ENCODE peak calls at places on chromosomes 12 and 14, in five cellular contexts. J, W, Y, F and O are unnamed samples. For H3K4me1, the result is how much of the 10 kb centered on the place peaks cover.

GRCh38 chr14:67728258-67728657 is 26.6 kb downstream of the RDH12 start:
- DNase-seq in J (no peak), W (no peak), Y (no peak), F (no peak), O (no peak)

GRCh38 chr12:13900718-13901117 is 80.7 kb downstream of the GRIN2B start:
- DNase-seq in J (no peak), W (no peak), Y (no peak), F (no peak), O (no peak)

GRCh38 chr14:81275995-81276698 is 55.4 kb upstream of the GTF2A1 start:
- DNase-seq in J (no peak), W (no peak), Y (no peak), F (no peak), O (no peak)

GRCh38 chr14:94377866-94378470 is 10.4 kb downstream of the SERPINA1 start:
- DNase-seq in J (no peak), W (no peak), Y (no peak), F (no peak), O (no peak)

GRCh38 chr12:49327368-49327767 is 4.3 kb downstream of the TROAP start:
- DNase-seq in J (no peak), W (no peak), Y (no peak), F (no peak), O (no peak)

GRCh38 chr14:68958553-68958952 is 20.5 kb downstream of the ACTN1 start:
- DNase-seq in J (no peak), W (no peak), Y (no peak), F (no peak), O (no peak)

GRCh38 chr14:32372154-32372553 is 43.1 kb downstream of the AKAP6 start:
- DNase-seq in J (no peak), W (no peak), Y (no peak), F (no peak), O (no peak)

GRCh38 chr12:59452746-59453145 is 143.1 kb upstream of the SLC16A7 start:
- DNase-seq in J (no peak), W (no peak), Y (no peak), F (no peak), O (no peak)

GRCh38 chr14:103916636-103917262 is 11.5 kb upstream of the TDRD9 start:
- DNase-seq in J (no peak), W (no peak), Y (no peak), F (no peak), O (no peak)

GRCh38 chr14:68652433-68652690 is 140.5 kb downstream of the ZFP36L1 start:
- DNase-seq in J (no peak), W (no peak), Y (no peak), F (no peak), O (no peak)

GRCh38 chr12:72281145-72281544 is 9.0 kb downstream of the TRHDE start:
- DNase-seq in J (no peak), W (no peak), Y (no peak), F (no peak), O (no peak)

GRCh38 chr14:25411933-25412757 is 362.2 kb upstream of the STXBP6 start:
- DNase-seq in J (no peak), W (no peak), Y (no peak), F (no peak), O (peak)

GRCh38 chr12:113591480-113591971 is 119.9 kb upstream of the LHX5 start:
- DNase-seq in J (peak), W (peak), Y (no peak), F (no peak), O (peak)

GRCh38 chr12:132043216-132043615 is 93.5 kb downstream of the EP400 start:
- DNase-seq in J (no peak), W (no peak), Y (no peak), F (no peak), O (no peak)

GRCh38 chr14:59362533-59362932 is 102.6 kb downstream of the GPR135 start:
- DNase-seq in J (no peak), W (no peak), Y (no peak), F (no peak), O (no peak)

GRCh38 chr12:6917491-6918231 is 3.3 kb downstream of the ENO2 start:
- DNase-seq in J (no peak), W (no peak), Y (no peak), F (no peak), O (no peak)

DNA sequence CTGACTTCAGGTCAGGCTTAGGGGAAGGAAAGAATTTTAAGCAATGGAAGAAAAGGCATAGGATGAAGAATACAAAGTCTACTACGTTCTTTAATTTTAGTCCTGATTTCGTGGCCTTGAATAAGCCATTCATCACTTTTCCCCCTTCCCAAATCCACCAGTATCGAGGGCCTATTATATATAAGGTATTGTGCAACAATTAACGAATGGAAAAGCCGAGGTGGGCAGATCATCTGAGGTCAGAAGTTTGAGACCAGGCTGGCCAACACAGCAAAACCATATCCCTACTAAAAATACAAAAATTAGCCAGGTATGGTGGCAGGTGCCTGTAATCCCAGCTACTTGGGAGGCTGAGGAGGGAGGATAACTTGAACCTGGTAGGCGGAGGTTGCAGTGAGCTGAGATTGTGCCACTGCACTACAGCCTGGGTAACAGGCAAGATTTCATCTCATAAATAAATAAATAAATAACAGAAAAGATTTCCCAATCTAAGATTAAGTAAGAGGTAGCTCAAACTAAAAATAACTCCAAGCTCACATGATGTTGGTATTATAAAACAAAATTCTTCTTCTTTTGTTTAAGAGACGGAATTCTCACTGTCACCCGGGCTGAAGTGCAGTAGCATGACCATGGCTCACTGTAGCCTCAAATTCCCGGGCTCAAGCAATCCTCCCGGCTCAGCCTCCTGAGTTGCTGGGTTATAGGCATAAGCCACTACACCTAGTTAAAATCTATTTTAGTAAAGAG is 58.3 kb upstream of the NR2C1 start:
- DNase-seq in J (no peak), W (no peak), Y (no peak), F (no peak), O (no peak)
- H3K4me1 ChIP-seq in J (under half), W (under half), Y (under half), F (under half), O (under half)

GRCh38 chr14:64563696-64564095 is 13.9 kb downstream of the PPP1R36 start:
- DNase-seq in J (no peak), W (no peak), Y (no peak), F (no peak), O (no peak)
- TF ChIP-seq SMC3 in J (no peak), W (no peak), Y (no peak), F (no peak), O (no peak)

GRCh38 chr12:122420471-122421262 is 1.8 kb downstream of the CLIP1 start:
- DNase-seq in J (no peak), W (no peak), Y (no peak), F (no peak), O (no peak)

GRCh38 chr12:122421815-122422737 is at the start of gene CLIP1:
- DNase-seq in J (peak), W (peak), Y (peak), F (no peak), O (peak)

GRCh38 chr12:122423258-122424165 is 1.0 kb upstream of the CLIP1 start:
- DNase-seq in J (no peak), W (peak), Y (peak), F (no peak), O (no peak)

GRCh38 chr12:122421263-122421814 is 1.1 kb downstream of the CLIP1 start:
- DNase-seq in J (peak), W (peak), Y (peak), F (no peak), O (peak)

DNA sequence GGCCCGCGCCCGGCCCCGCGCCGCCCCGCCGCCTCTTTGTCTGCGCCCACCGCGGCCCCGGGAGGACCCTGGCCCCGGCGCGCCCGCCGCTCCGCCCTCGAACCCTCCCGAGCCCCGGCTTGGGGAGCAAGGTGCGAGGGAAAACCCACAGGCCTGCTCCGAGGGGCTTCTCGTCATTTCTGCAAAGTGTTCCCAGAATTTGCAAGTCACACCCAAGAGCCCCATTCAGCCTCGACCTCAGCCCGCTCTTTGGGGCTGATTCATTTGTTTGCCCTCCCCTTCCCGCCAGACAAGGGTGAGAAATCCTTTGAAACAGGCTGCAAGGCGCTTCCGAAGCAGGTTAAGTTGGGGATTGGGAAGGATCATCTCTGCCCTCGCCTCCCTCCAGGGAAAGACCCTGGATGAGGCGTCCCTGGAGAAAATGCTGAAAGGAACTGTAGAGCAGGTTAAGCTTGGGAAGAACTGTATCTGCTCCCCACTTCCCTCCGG is 344 bp upstream of the CLIP1 start:
- DNase-seq in J (peak), W (no peak), Y (peak), F (no peak), O (no peak)
- TF ChIP-seq MAX in J (peak), W (peak), Y (no peak), F (peak), O (no peak)

DNA sequence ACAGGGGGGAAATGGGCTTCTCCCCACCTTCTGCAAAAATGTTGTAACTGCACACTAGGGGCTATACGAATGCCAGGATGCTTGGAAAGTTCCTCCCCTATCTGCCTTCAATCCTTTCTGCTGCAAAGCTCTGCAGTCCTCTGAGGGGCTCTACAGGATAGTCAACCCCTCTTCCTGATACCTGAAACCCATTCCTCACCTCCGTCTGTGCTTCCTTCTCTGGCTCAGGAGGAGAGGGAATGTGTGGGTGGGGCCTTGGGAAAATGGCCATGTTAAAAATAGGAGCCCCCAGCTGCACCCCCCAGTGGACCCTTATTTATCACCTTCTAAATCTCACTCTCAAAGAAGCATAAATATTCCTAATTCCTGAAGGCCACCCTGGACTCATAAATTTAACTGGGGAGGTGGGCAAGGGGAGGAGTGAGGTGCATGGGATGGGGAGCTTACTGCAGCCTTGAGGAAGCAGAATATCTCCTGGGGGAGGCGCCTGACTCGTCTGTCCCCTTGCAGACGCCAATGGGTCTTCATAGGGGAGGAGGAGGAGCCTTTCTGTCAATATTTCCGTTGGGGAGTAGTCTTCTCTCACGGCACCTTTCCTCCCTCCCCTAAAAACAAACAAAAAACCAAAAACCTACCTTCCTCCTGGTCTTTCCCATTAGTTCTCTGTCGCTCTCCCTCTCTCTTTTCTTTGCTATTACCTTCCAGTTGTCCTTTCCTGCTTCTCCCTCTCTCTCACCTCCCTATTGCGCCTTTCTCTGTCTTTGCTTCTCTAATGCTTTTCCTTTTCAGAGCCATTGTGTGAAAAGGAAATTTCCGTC is 6.3 kb downstream of the GPR84 start:
- DNase-seq in J (no peak), W (no peak), Y (no peak), F (peak), O (peak)
- H3K4me1 ChIP-seq in J (under half), W (half or more), Y (half or more), F (under half), O (under half)